ENCODE peak calls at places on chromosomes 12 and 14, in seven cellular contexts. Q is K562, E is HCT116, B is T47D, T is SK-N-SH, U is GM12878, H is HepG2. Z is an unnamed sample.

GRCh38 chr12:50647479-50647878 is 116.4 kb upstream of the ATF1 start:
- DNase-seq in Q (no peak), E (peak; percentile 72), U (no peak), T (no peak), B (no peak), H (peak; percentile 15), Z (no peak)

GRCh38 chr14:65850429-65851145 is 438.1 kb downstream of the FUT8 start:
- DNase-seq in E (no peak), B (no peak), H (no peak), U (no peak), T (peak; percentile 23), Q (no peak), Z (no peak)

GRCh38 chr14:39006721-39007410 is 96.2 kb downstream of the SEC23A start:
- DNase-seq in E (no peak), B (no peak), H (no peak), U (no peak), T (no peak), Q (no peak), Z (no peak)

GRCh38 chr12:108519558-108519957 is 4.5 kb downstream of the FICD start:
- DNase-seq in H (no peak), Q (peak; percentile 59), T (peak; percentile 55), B (peak; percentile 19), E (no peak), U (no peak), Z (no peak)

GRCh38 chr14:33835677-33836076 is 115.2 kb downstream of the EGLN3 start:
- DNase-seq in E (no peak), Q (no peak), T (no peak), B (no peak), H (no peak), U (no peak), Z (no peak)

GRCh38 chr12:26874501-26875296 is 41.7 kb upstream of the ITPR2 start:
- DNase-seq in T (no peak), H (no peak), E (no peak), Q (no peak), B (no peak), U (peak; percentile 68), Z (no peak)

GRCh38 chr14:68147331-68147730 is 327.8 kb downstream of the RAD51B start:
- DNase-seq in E (no peak), U (no peak), B (no peak), T (no peak), Q (no peak), H (no peak), Z (no peak)

GRCh38 chr12:78473136-78473535 is 391.4 kb upstream of the SYT1 start:
- DNase-seq in E (no peak), Q (no peak), H (no peak), U (no peak), B (no peak), T (no peak), Z (no peak)

GRCh38 chr12:24931666-24932405 is 17.1 kb downstream of the BCAT1 start:
- DNase-seq in Q (no peak), T (no peak), U (peak; percentile 79), B (no peak), E (no peak), H (no peak), Z (no peak)

GRCh38 chr12:48197549-48197966 is 5.5 kb downstream of the OR10AD1 start:
- DNase-seq in Q (peak; percentile 28), B (peak; percentile 57), T (peak; percentile 41), U (peak; percentile 15), E (peak; percentile 23), H (no peak), Z (no peak)

GRCh38 chr12:98424726-98425401 is 90.5 kb upstream of the TMPO start:
- DNase-seq in T (peak; percentile 70), Q (peak; percentile 76), U (no peak), B (peak; percentile 87), E (peak; percentile 57), H (peak; percentile 46), Z (no peak)

GRCh38 chr14:106578479-106578878 is 1052.1 kb downstream of the TMEM121 start:
- DNase-seq in H (no peak), B (no peak), U (no peak), T (no peak), Q (no peak), E (no peak), Z (no peak)

GRCh38 chr12:76020281-76020680 is 11.3 kb downstream of the PHLDA1 start:
- DNase-seq in B (no peak), T (no peak), U (peak; percentile 15), Q (no peak), E (peak; percentile 81), H (no peak), Z (no peak)

GRCh38 chr12:7162691-7163114 is 26.8 kb upstream of the PEX5 start:
- DNase-seq in T (no peak), B (peak; percentile 62), U (no peak), H (peak; percentile 52), Q (peak; percentile 45), E (peak; percentile 76), Z (peak; percentile 46)

GRCh38 chr12:94277426-94278000 is 129.1 kb downstream of the PLXNC1 start:
- DNase-seq in Q (no peak), H (peak; percentile 46), B (no peak), E (no peak), U (no peak), T (no peak), Z (no peak)

GRCh38 chr14:73719361-73719760 is 5.2 kb upstream of the PNMA1 start:
- DNase-seq in E (no peak), T (no peak), U (no peak), B (no peak), Q (no peak), H (no peak), Z (no peak)

GRCh38 chr12:119102714-119103113 is 76.0 kb upstream of the HSPB8 start:
- DNase-seq in U (no peak), E (no peak), H (no peak), Q (no peak), T (no peak), B (no peak), Z (no peak)

GRCh38 chr12:52836491-52837175 is 2.5 kb upstream of the KRT79 start:
- DNase-seq in H (no peak), U (no peak), E (no peak), T (no peak), B (no peak), Q (no peak), Z (no peak)

DNA sequence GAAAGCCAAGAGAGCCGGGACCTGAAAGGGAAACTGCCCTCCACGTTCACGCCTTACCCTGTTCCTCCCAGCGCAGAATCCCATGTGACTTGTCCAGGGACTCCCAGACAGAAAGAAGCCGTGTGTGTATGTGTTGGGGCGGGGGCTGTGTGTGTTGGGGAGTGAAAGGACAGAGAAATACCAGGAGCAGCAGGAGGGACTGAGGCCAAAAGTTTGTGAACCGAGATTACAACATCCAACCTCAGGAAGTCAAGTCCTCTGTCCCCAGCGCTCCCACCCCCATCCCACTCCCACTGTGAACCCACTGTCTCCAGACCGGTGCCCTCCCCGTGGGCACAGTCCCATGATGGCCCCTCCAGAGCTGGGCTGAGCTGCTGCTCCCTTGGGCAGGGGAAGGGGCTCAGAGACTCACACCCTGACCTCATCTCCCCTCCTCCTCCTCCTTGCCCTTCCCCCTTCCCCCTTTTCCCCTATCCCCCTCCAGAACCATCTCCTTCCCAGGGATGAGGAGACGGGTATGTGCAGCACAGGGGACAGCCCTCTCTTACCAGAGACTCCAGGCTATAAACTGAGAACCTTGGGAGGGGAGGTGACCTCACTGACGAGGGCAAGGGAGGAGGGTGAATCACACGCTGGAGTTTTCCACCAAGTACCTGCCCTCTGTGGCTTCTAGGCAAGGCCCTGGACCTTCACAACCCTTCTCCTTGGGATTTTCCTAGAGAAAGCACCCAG is at the start of gene SLC6A12:
- DNase-seq in E (no peak), B (no peak), Q (no peak), T (no peak), U (no peak), H (peak; percentile 27), Z (no peak)
- TF ChIP-seq JUND in E (no peak), B (no peak), Q (no peak), T (no peak), U (no peak), H (no peak), Z (no peak)

GRCh38 chr14:53192023-53192422 is 38.9 kb upstream of the DDHD1 start:
- DNase-seq in T (no peak), E (no peak), Q (no peak), B (no peak), H (no peak), U (no peak), Z (no peak)

GRCh38 chr14:53187921-53188463 is 34.9 kb upstream of the DDHD1 start:
- DNase-seq in B (no peak), U (no peak), H (no peak), Q (no peak), E (no peak), T (no peak), Z (no peak)

GRCh38 chr14:53193193-53193592 is 40.1 kb upstream of the DDHD1 start:
- DNase-seq in H (no peak), Q (no peak), E (no peak), B (no peak), T (no peak), U (no peak), Z (no peak)

GRCh38 chr14:53186532-53186931 is 33.4 kb upstream of the DDHD1 start:
- DNase-seq in Q (no peak), E (no peak), T (no peak), H (no peak), U (no peak), B (no peak), Z (no peak)

GRCh38 chr14:53190938-53191337 is 37.8 kb upstream of the DDHD1 start:
- DNase-seq in Q (no peak), B (no peak), T (no peak), U (no peak), E (no peak), H (no peak), Z (no peak)
- TF ChIP-seq JUND in Q (no peak), B (no peak), T (no peak), U (no peak), E (no peak), H (no peak), Z (no peak)

GRCh38 chr14:88667555-88668273 is 104.9 kb downstream of the ZC3H14 start:
- DNase-seq in U (peak; percentile 25), E (peak; percentile 68), T (peak; percentile 63), Q (peak; percentile 26), H (peak; percentile 70), B (peak; percentile 89), Z (peak; percentile 60)
- TF ChIP-seq JUND in U (no peak), E (no peak), T (no peak), Q (no peak), H (no peak), B (no peak), Z (no peak)

GRCh38 chr12:102918840-102919239 is 1.8 kb upstream of the PAH start:
- DNase-seq in U (no peak), E (no peak), Q (no peak), B (no peak), T (no peak), H (no peak), Z (no peak)
- TF ChIP-seq JUND in U (no peak), E (no peak), Q (no peak), B (no peak), T (no peak), H (no peak), Z (no peak)

GRCh38 chr14:77275855-77276153 is 4.8 kb upstream of the NGB start:
- DNase-seq in E (no peak), H (no peak), T (no peak), Q (no peak), B (no peak), U (no peak), Z (no peak)
- TF ChIP-seq JUND in E (no peak), H (no peak), T (no peak), Q (no peak), B (no peak), U (no peak), Z (no peak)

GRCh38 chr14:102683399-102684275 is 91.2 kb downstream of the RCOR1 start:
- DNase-seq in U (no peak), B (no peak), Q (peak; percentile 41), T (peak; percentile 27), E (no peak), H (peak; percentile 61), Z (no peak)
- TF ChIP-seq JUND in U (no peak), B (no peak), Q (no peak), T (no peak), E (no peak), H (peak; percentile 12), Z (no peak)

GRCh38 chr14:55654233-55654632 is 74.2 kb downstream of the KTN1 start:
- DNase-seq in T (no peak), B (no peak), Q (no peak), H (no peak), U (no peak), E (no peak), Z (no peak)
- TF ChIP-seq JUND in T (no peak), B (no peak), Q (no peak), H (no peak), U (no peak), E (no peak), Z (no peak)